ENCODE peak calls at places on chromosomes 2 and 18, in nine cellular contexts. C is Karpas-422, F is fibroblast of lung, E is GM23248, O is astrocyte, S is DMS153, K is NCI-H446, I is A172, N is iris pigment epithelial cell. Y is an unnamed sample.

GRCh38 chr2:144515694-144516416 is 4.1 kb downstream of the ZEB2 start:
- DNase-seq in O (peak), N (peak), C (peak), K (peak), S (no peak), E (peak), F (peak), I (peak), Y (no peak)

GRCh38 chr2:32182667-32183066 is 17.0 kb downstream of the SLC30A6 start:
- DNase-seq in C (no peak), I (no peak), N (no peak), F (no peak), K (no peak), O (no peak), S (no peak), E (no peak), Y (no peak)

GRCh38 chr2:169480079-169480465 is 778 bp downstream of the BBS5 start:
- DNase-seq in F (peak), N (peak), E (peak), K (no peak), C (no peak), I (no peak), S (no peak), O (no peak), Y (no peak)

GRCh38 chr2:218229851-218230250 is 12.9 kb downstream of the ARPC2 start:
- DNase-seq in C (no peak), I (peak), E (peak), F (no peak), S (no peak), N (peak), O (no peak), K (no peak), Y (no peak)

GRCh38 chr18:35077937-35078336 is 36.7 kb downstream of the MAPRE2 start:
- DNase-seq in F (no peak), I (no peak), K (no peak), O (peak), E (no peak), C (no peak), N (peak), S (no peak), Y (no peak)

GRCh38 chr2:54539683-54540082 is 83.6 kb downstream of the SPTBN1 start:
- DNase-seq in O (no peak), C (no peak), N (no peak), I (no peak), S (no peak), K (no peak), F (no peak), E (no peak), Y (no peak)

GRCh38 chr2:198782734-198783133 is 675.0 kb downstream of the SATB2 start:
- DNase-seq in C (no peak), S (no peak), O (no peak), E (no peak), N (no peak), F (no peak), I (no peak), K (no peak), Y (no peak)

GRCh38 chr2:15047184-15047583 is 414.7 kb downstream of the LRATD1 start:
- DNase-seq in O (no peak), I (no peak), K (no peak), E (no peak), N (no peak), F (no peak), S (no peak), C (no peak), Y (no peak)

GRCh38 chr2:215982465-215982875 is 30.9 kb downstream of the MREG start:
- DNase-seq in K (no peak), S (peak), I (peak), N (peak), F (peak), O (peak), C (no peak), E (peak), Y (no peak)

GRCh38 chr2:190766581-190766980 is 114.0 kb upstream of the GLS start:
- DNase-seq in C (no peak), S (no peak), K (no peak), O (no peak), F (no peak), I (no peak), E (no peak), N (no peak), Y (no peak)